ENCODE peak calls at places on chromosomes 2 and 18, in five cellular contexts. Y, B, H, X and W are unnamed samples.
A peak's percentile ranks its signal among the peaks of the same experiment; 100 is the strongest.

GRCh38 chr2:7057865-7058400 is 140.7 kb downstream of the RNF144A start:
- DNase-seq in H (no peak), B (no peak), Y (no peak), X (no peak), W (no peak)

GRCh38 chr2:72886505-72887031 is 640 bp upstream of the SPR start:
- DNase-seq in H (no peak), Y (no peak), X (no peak), B (no peak), W (no peak)

GRCh38 chr2:25306767-25307368 is 34.9 kb downstream of the DNMT3A start:
- DNase-seq in Y (no peak), B (no peak), H (no peak), X (no peak), W (no peak)

GRCh38 chr2:46781468-46782189 is 134.0 kb downstream of the MCFD2 start:
- DNase-seq in H (no peak), B (no peak), X (no peak), Y (no peak), W (no peak)

GRCh38 chr2:237876951-237877491 is 17.6 kb downstream of the RAMP1 start:
- DNase-seq in X (no peak), H (no peak), Y (no peak), B (no peak), W (no peak)

GRCh38 chr2:150981826-150982225 is 279.8 kb downstream of the RBM43 start:
- DNase-seq in Y (peak; percentile 70), H (no peak), X (no peak), B (no peak), W (no peak)

GRCh38 chr2:164954954-164955701 is at the start of gene SLC38A11:
- DNase-seq in X (peak; percentile 18), H (peak; percentile 46), B (no peak), Y (no peak), W (peak; percentile 33)

GRCh38 chr2:43184339-43184895 is 42.0 kb downstream of the ZFP36L2 start:
- DNase-seq in H (no peak), Y (peak; percentile 78), B (no peak), X (no peak), W (peak; percentile 75)

GRCh38 chr2:203830294-203831055 is 37.1 kb upstream of the CTLA4 start:
- DNase-seq in Y (no peak), X (no peak), H (no peak), B (no peak), W (no peak)

GRCh38 chr18:76256897-76257500 is 238.0 kb downstream of the ZNF516 start:
- DNase-seq in Y (peak; percentile 75), H (peak; percentile 71), B (no peak), X (no peak), W (peak; percentile 51)

GRCh38 chr2:130158631-130159030 is 13.7 kb upstream of the CCDC74B start:
- DNase-seq in H (no peak), Y (no peak), B (no peak), X (no peak), W (no peak)

GRCh38 chr2:101698419-101699190 is 1.1 kb downstream of the MAP4K4 start:
- DNase-seq in X (no peak), H (peak; percentile 32), B (no peak), Y (no peak), W (no peak)

GRCh38 chr2:108884629-108885028 is 98.1 kb downstream of the CCDC138 start:
- DNase-seq in X (no peak), B (no peak), H (peak; percentile 40), Y (no peak), W (no peak)

GRCh38 chr2:241999184-241999583 is 129.7 kb downstream of the RTP5 start:
- DNase-seq in H (no peak), X (no peak), Y (no peak), B (no peak), W (no peak)

GRCh38 chr2:181656450-181657261 is at the start of gene CERKL:
- DNase-seq in H (peak; percentile 89), Y (peak; percentile 2), B (no peak), X (no peak), W (no peak)

GRCh38 chr2:8534729-8535397 is 147.0 kb upstream of the ID2 start:
- DNase-seq in X (peak; percentile 65), Y (peak; percentile 33), B (no peak), H (no peak), W (no peak)

GRCh38 chr2:137943948-137944347 is 20.3 kb upstream of the HNMT start:
- DNase-seq in B (no peak), H (peak; percentile 9), Y (no peak), X (no peak), W (no peak)

GRCh38 chr2:46915281-46915810 is at the start of gene MCFD2:
- DNase-seq in B (no peak), H (no peak), X (peak; percentile 40), Y (no peak), W (no peak)

GRCh38 chr2:65299246-65299645 is 71.6 kb downstream of the ACTR2 start:
- DNase-seq in B (no peak), X (no peak), H (no peak), Y (peak; percentile 74), W (peak; percentile 52)

GRCh38 chr2:11155326-11156059 is at the start of gene SLC66A3:
- DNase-seq in H (peak; percentile 88), B (no peak), Y (peak; percentile 87), X (no peak), W (peak; percentile 64)

GRCh38 chr2:188776634-188777033 is 197.5 kb upstream of the COL3A1 start:
- DNase-seq in X (no peak), B (no peak), H (no peak), Y (peak; percentile 93), W (peak; percentile 62)

GRCh38 chr2:216221806-216222205 is 112.7 kb downstream of the XRCC5 start:
- DNase-seq in B (no peak), X (no peak), H (no peak), Y (peak; percentile 61), W (peak; percentile 28)

GRCh38 chr2:1483551-1483950 is 70.3 kb downstream of the TPO start:
- DNase-seq in H (no peak), X (no peak), B (no peak), Y (no peak), W (no peak)

GRCh38 chr2:26778076-26778475 is 7.8 kb upstream of the CENPA start:
- DNase-seq in H (no peak), B (no peak), X (no peak), Y (no peak), W (no peak)

GRCh38 chr18:25058520-25058919 is 293.4 kb downstream of the ZNF521 start:
- DNase-seq in Y (no peak), X (no peak), B (no peak), H (peak; percentile 43), W (no peak)

GRCh38 chr18:75309564-75309963 is 99.0 kb downstream of the TSHZ1 start:
- DNase-seq in Y (no peak), X (no peak), H (peak; percentile 19), B (no peak), W (no peak)